ENCODE peak calls at places on chromosomes 5 and 9, in seven cellular contexts. H, Y, N, B, I, O and K are unnamed samples.
A peak's percentile ranks its signal among the peaks of the same experiment; 100 is the strongest.

GRCh38 chr9:127077658-127077975 is 44.8 kb downstream of the ANGPTL2 start:
- DNase-seq in H (no peak), Y (no peak), N (no peak), B (no peak), I (no peak), O (no peak), K (no peak)

GRCh38 chr5:147737921-147738320 is 44.6 kb downstream of the JAKMIP2 start:
- DNase-seq in H (no peak), Y (no peak), N (no peak), B (no peak), I (no peak), O (no peak), K (no peak)

GRCh38 chr9:116859763-116860162 is 172.7 kb downstream of the TRIM32 start:
- DNase-seq in H (no peak), Y (no peak), N (no peak), B (no peak), I (no peak), O (no peak), K (no peak)

GRCh38 chr9:100880284-100880683 is 148.2 kb upstream of the PLPPR1 start:
- DNase-seq in H (no peak), Y (no peak), N (no peak), B (no peak), I (no peak), O (no peak), K (no peak)

GRCh38 chr9:126615251-126615790 is 1.6 kb downstream of the LMX1B start:
- DNase-seq in H (no peak), Y (peak; percentile 4), N (no peak), B (no peak), I (peak; percentile 75), O (no peak), K (peak; percentile 21)

GRCh38 chr9:70229579-70229978 is 29.2 kb upstream of the SMC5 start:
- DNase-seq in H (peak; percentile 11), Y (peak; percentile 68), N (peak; percentile 19), B (no peak), I (no peak), O (no peak), K (no peak)

GRCh38 chr9:70594546-70594945 is 180.1 kb upstream of the KLF9 start:
- DNase-seq in H (no peak), Y (no peak), N (no peak), B (no peak), I (no peak), O (no peak), K (no peak)

GRCh38 chr9:137301086-137301947 is 754 bp downstream of the NRARP start:
- DNase-seq in H (peak; percentile 83), Y (peak; percentile 39), N (peak; percentile 85), B (peak; percentile 86), I (peak; percentile 76), O (no peak), K (no peak)

GRCh38 chr5:16480821-16481538 is 15.4 kb upstream of the ZNF622 start:
- DNase-seq in H (no peak), Y (no peak), N (no peak), B (no peak), I (no peak), O (no peak), K (no peak)

GRCh38 chr5:40410939-40411635 is 268.6 kb upstream of the PTGER4 start:
- DNase-seq in H (no peak), Y (peak; percentile 60), N (no peak), B (no peak), I (no peak), O (no peak), K (no peak)

GRCh38 chr9:83062653-83063527 is at the start of gene RASEF:
- DNase-seq in H (no peak), Y (no peak), N (peak; percentile 80), B (peak; percentile 86), I (peak; percentile 84), O (no peak), K (no peak)

GRCh38 chr5:64339776-64340175 is 166.0 kb upstream of the RGS7BP start:
- DNase-seq in H (no peak), Y (no peak), N (no peak), B (no peak), I (no peak), O (no peak), K (no peak)

GRCh38 chr9:112503170-112503569 is 16.5 kb downstream of the KIAA1958 start:
- DNase-seq in H (peak; percentile 30), Y (no peak), N (no peak), B (no peak), I (no peak), O (no peak), K (no peak)

GRCh38 chr5:112965733-112966306 is 10.8 kb upstream of the DCP2 start:
- DNase-seq in H (no peak), Y (no peak), N (no peak), B (no peak), I (no peak), O (no peak), K (no peak)

GRCh38 chr9:130089141-130089540 is 35.4 kb downstream of the GPR107 start:
- DNase-seq in H (no peak), Y (no peak), N (no peak), B (no peak), I (no peak), O (no peak), K (no peak)

DNA sequence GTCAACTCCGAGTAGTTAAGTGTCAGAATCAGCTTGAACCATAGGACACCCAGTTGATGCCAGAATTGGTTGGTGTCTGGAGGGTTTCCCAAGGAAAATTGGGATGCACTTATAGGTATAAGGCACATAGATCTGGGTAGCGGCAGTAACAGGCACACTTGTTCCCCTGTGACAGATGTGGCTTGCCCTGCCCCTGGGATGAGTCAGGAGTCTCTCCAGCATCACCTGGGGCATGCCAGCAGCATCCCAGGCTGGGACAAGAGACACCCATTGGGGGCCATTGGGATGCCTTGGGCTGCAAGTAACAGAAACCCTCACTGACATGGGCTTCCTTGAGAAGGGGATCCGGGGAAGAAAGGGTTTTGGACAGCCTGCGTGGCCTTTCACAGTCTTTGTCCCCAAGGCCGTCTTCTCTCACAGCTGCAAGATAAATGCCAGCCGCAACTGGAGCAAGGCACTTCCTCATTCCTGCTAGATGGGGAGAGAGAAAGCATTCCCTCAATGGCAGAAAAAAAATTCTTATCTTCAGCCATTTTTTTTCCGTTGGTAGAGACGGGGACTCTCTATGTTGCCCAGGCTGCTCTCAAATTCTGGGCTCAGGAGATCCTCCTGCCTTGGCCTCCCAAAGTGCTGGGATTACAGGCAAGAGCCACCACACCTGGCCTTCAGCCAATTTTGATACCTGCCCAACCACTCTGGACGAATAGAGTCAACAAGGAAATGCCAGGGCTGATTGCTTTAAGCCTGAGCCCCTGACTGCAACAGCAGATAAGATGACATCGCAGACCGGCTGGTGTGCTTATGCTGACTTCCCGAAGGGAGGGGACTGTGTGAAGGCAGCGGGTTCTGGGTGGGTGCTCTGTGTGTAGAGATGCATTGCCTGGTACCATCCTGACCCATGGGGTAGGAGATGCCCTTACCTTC is 13.3 kb upstream of the RNF130 start:
- DNase-seq in H (peak; percentile 63), Y (no peak), N (peak; percentile 19), B (peak; percentile 53), I (peak; percentile 51), O (no peak), K (peak; percentile 32)
- TF ChIP-seq RFX5 in H (no peak), Y (no peak), N (no peak), B (no peak), I (no peak), O (no peak), K (no peak)

GRCh38 chr5:32020271-32020670 is 153.8 kb downstream of the GOLPH3 start:
- DNase-seq in H (no peak), Y (no peak), N (no peak), B (no peak), I (no peak), O (peak; percentile 42), K (no peak)

GRCh38 chr5:32018476-32019436 is 155.4 kb downstream of the GOLPH3 start:
- DNase-seq in H (no peak), Y (no peak), N (no peak), B (no peak), I (no peak), O (no peak), K (no peak)

GRCh38 chr5:32014345-32014744 is 159.8 kb downstream of the GOLPH3 start:
- DNase-seq in H (no peak), Y (no peak), N (no peak), B (no peak), I (no peak), O (no peak), K (no peak)

GRCh38 chr5:32020971-32021370 is 153.1 kb downstream of the GOLPH3 start:
- DNase-seq in H (no peak), Y (no peak), N (no peak), B (no peak), I (no peak), O (no peak), K (no peak)

GRCh38 chr5:32017638-32018429 is 156.3 kb downstream of the GOLPH3 start:
- DNase-seq in H (no peak), Y (no peak), N (no peak), B (no peak), I (no peak), O (no peak), K (no peak)
- TF ChIP-seq RFX5 in H (no peak), Y (no peak), N (no peak), B (no peak), I (no peak), O (no peak), K (no peak)

DNA sequence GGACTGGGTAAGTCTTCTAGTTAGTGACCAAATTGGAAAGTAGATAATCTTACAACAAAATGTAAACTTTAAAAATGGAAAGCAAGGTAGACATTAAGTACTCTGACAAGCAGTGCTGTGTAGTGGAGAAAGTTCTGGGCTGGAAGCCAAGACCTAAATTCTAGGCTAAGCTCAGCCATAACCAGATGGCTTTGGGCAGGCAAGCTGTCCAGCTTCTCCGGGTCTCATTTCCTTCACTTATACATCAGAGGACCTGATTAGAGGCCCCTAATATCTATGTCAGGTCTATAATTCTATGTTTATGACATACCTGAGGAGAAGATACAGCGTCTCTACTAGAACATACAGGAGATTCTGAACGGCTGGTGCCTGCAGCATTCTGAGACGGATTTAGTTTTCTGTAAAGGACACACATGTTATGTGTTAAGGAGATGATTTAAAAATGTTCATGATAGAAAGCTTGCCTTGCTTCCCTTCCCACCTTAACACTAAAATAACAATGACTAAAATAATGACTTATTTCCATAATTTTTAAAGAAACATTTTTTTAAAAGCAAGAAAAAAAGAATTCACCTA is 61.2 kb downstream of the ELL2 start:
- DNase-seq in H (no peak), Y (peak; percentile 88), N (no peak), B (peak; percentile 64), I (no peak), O (no peak), K (no peak)
- TF ChIP-seq RFX5 in H (no peak), Y (no peak), N (no peak), B (no peak), I (no peak), O (no peak), K (no peak)

GRCh38 chr9:95104966-95105365 is 212.5 kb downstream of the FANCC start:
- DNase-seq in H (no peak), Y (no peak), N (no peak), B (no peak), I (no peak), O (no peak), K (no peak)

GRCh38 chr9:95108777-95109176 is 208.7 kb downstream of the FANCC start:
- DNase-seq in H (no peak), Y (no peak), N (no peak), B (no peak), I (no peak), O (no peak), K (no peak)

GRCh38 chr9:95105519-95106287 is 211.8 kb downstream of the FANCC start:
- DNase-seq in H (no peak), Y (no peak), N (no peak), B (no peak), I (no peak), O (no peak), K (no peak)

GRCh38 chr9:95107976-95108375 is 209.5 kb downstream of the FANCC start:
- DNase-seq in H (no peak), Y (no peak), N (no peak), B (no peak), I (no peak), O (no peak), K (no peak)

GRCh38 chr9:95107001-95107749 is 210.3 kb downstream of the FANCC start:
- DNase-seq in H (no peak), Y (peak; percentile 58), N (no peak), B (no peak), I (no peak), O (no peak), K (no peak)
- TF ChIP-seq RFX5 in H (no peak), Y (no peak), N (no peak), B (no peak), I (no peak), O (no peak), K (no peak)